ENCODE peak calls at places on chromosomes 2 and 18, in five cellular contexts. Q is CD8-positive, alpha-beta T cell; I is PC-3; O is brain microvascular endothelial cell; E is transverse colon. P is an unnamed sample.

GRCh38 chr2:222364280-222364895 is 60.0 kb upstream of the SGPP2 start:
- DNase-seq in Q (no peak), I (peak), O (no peak), E (no peak), P (no peak)

GRCh38 chr2:72780483-72780882 is 45.4 kb downstream of the EXOC6B start:
- DNase-seq in Q (no peak), I (peak), O (peak), E (no peak), P (no peak)

GRCh38 chr2:162710282-162710891 is 128.2 kb downstream of the KCNH7 start:
- DNase-seq in Q (no peak), I (peak), O (no peak), E (peak), P (no peak)

GRCh38 chr2:241965931-241966412 is 96.4 kb downstream of the RTP5 start:
- DNase-seq in Q (peak), I (peak), O (peak), E (peak), P (peak)

GRCh38 chr2:187529977-187530721 is 24.1 kb downstream of the TFPI start:
- DNase-seq in Q (no peak), I (peak), O (no peak), E (no peak), P (no peak)

GRCh38 chr2:105400138-105400540 is 1.3 kb upstream of the FHL2 start:
- DNase-seq in Q (no peak), I (no peak), O (no peak), E (no peak), P (no peak)

GRCh38 chr2:177983183-177983788 is 89.3 kb downstream of the PDE11A start:
- DNase-seq in Q (no peak), I (peak), O (peak), E (peak), P (peak)

GRCh38 chr2:109435866-109436634 is 177.7 kb downstream of the SEPTIN10 start:
- DNase-seq in Q (no peak), I (no peak), O (peak), E (no peak), P (no peak)

GRCh38 chr2:64865073-64865830 is 123.9 kb upstream of the SLC1A4 start:
- DNase-seq in Q (peak), I (peak), O (peak), E (peak), P (no peak)

GRCh38 chr2:151878655-151879563 is 50.7 kb upstream of the ARL5A start:
- DNase-seq in Q (no peak), I (peak), O (no peak), E (no peak), P (no peak)

DNA sequence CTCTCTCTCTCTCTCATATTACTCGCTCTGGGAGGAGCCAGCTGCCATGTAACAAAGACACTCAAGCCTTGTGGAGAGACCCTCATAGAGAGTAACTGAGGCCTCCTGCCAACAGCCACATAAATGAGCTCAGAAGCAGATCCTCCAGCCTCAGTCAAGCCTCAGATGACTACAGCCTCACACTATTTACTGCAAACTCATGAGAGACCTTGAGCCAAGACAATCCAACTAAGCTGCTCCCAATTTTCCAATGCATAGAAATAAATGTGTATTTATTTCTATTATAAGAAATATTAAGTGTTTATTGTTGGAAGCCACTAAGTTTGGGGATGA is 173.1 kb upstream of the CHAC2 start:
- DNase-seq in Q (no peak), I (no peak), O (no peak), E (no peak), P (no peak)
- H3K27ac ChIP-seq in Q (no peak), I (no peak), O (no peak), E (no peak), P (no peak)

GRCh38 chr2:136117909-136118818 is at the start of gene CXCR4:
- DNase-seq in Q (peak), I (peak), O (no peak), E (peak), P (no peak)
- TF ChIP-seq CTCF in Q (no peak), I (no peak), O (peak), E (no peak), P (no peak)

GRCh38 chr2:42125887-42126594 is 43.1 kb upstream of the EML4 start:
- DNase-seq in Q (no peak), I (no peak), O (no peak), E (peak), P (no peak)

GRCh38 chr2:42128731-42129486 is 40.2 kb upstream of the EML4 start:
- DNase-seq in Q (no peak), I (no peak), O (no peak), E (no peak), P (peak)

GRCh38 chr2:42123426-42123825 is 45.7 kb upstream of the EML4 start:
- DNase-seq in Q (no peak), I (no peak), O (no peak), E (no peak), P (no peak)

GRCh38 chr2:42127425-42128424 is 41.4 kb upstream of the EML4 start:
- DNase-seq in Q (peak), I (no peak), O (no peak), E (no peak), P (no peak)

GRCh38 chr2:42124051-42124813 is 44.9 kb upstream of the EML4 start:
- DNase-seq in Q (no peak), I (no peak), O (no peak), E (no peak), P (no peak)
- H3K4me3 ChIP-seq in Q (no peak), I (no peak), O (no peak), E (no peak), P (no peak)

DNA sequence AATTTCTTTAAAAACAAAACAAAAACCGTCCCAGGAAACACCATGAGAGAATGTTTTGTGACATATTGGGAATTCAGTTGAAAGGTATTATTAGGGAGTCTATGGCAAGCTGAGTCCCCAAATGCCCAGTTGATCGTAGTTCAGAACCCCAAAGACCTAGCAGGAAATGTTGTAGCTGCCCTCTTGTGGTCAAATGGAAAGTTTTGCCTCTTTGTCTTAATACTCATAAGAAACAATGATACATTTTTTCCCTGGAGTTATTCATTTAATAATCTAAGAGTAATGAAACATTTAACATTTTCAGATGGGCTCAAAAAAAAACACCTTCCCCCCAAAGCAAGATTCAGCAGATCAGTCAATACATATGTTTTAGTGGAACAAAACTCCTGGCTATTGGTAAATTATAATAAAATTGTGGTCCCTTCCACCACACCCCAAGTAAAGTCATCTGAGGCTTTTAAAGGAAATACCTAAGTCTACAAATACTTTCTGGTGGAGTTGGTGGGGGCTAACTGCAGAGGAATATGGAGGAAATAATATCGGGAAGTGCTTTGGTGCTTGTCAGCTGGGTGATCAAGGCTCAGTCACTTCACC is 37.8 kb upstream of the EFEMP1 start:
- DNase-seq in Q (no peak), I (peak), O (peak), E (no peak), P (peak)
- H3K27ac ChIP-seq in Q (no peak), I (no peak), O (no peak), E (no peak), P (no peak)

DNA sequence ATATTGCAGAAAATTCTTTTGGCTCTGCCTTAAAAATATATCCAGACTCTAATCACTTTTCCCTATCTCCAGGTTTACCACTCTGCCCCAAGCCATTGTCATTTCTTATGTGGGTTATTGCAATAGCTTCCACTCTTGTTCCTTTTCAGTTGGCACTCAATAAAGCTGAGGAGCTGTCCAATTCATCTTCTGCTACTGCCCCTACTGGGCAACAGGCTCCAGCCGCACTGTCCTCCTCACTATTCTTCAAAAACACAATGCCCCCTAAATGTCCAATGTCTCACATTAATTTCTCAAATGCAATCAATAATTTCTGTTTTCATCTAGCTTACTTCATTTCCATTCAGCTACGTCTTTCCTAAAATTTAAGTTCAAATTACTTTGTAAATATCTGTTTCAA is 1262.5 kb upstream of the CDH2 start:
- DNase-seq in Q (no peak), I (no peak), O (no peak), E (no peak), P (no peak)
- TF ChIP-seq CTCF in Q (no peak), I (peak), O (peak), E (no peak), P (peak)

DNA sequence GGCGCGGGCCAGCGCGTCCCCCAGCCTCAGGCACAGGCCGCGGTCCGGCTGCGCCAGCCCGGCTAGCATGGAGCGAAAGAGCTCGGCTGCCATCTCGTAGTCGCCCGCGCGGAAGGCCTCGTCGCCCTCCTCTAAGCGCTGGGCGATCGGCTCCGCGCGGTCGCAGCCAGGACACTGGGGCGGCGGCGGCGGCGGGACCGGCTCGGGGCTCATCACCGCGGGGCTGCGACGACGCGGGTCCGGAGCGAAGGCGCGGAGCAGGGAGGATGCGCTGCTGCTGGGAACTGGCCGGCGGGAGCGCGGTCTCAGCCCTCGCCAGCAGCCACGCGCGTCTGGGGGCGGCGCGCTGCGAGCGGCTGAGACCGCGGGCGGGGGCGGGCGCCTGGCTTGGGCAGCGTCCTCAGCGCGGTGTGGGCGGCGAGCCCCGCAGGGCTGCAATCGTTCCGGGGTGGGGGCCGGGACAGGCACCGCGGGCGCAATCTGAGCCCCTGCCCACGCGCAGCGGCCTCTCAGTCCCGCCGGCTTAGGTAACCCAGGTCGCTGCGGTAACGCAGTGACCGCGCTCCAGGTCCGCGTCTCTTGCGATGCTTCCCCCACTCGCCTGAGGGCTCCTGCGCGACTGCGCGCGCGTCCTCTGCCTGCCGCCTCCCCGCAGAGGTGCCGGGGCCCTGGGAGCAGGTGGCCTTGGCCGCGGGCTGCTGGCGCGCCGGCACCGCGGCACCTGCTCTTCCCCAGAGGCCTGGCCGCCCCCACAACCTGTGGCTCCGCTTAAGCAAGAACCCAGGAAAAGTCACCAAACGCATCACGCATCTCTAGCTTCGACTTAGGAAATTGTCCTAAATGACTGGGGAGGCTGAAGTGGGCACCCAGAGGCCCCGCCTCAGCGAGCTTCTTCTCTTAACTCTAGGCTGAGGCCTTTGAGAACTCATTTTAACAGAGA is at the start of gene LONRF2:
- DNase-seq in Q (no peak), I (peak), O (no peak), E (no peak), P (no peak)
- H3K4me3 ChIP-seq in Q (no peak), I (peak), O (peak), E (peak), P (peak)

DNA sequence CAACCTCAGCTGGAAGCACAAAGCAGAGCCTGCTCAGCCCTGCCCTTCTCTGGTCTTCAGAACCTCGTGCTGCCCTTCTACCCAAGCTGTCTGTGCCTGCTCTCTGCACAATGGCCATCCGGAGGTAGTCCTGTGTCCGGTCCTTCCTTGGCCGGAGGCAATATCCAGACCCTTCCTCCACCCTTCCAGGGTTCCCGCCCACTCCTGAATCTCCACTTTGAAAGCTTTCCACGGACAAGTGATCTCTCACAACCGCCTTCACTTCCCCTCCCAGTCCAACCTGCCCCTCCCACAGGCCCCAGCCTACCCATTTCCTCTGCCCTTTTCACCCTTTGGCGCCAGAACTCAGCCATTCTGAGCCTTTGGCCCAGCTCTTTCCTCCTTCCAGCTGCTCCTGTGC is 236.5 kb upstream of the SMAD2 start:
- DNase-seq in Q (no peak), I (no peak), O (no peak), E (peak), P (no peak)
- H3K27ac ChIP-seq in Q (no peak), I (no peak), O (no peak), E (peak), P (no peak)

P was measured in AG04450.